ENCODE peak calls at places on chromosome 18, in four cellular contexts. U is amniotic epithelial cell, R is caudate nucleus, P is NCI-H1105 treated with DMSO at 0.1 percent for 48 hours. V is an unnamed sample.

GRCh38 chr18:56789004-56789888 is 138.1 kb downstream of the WDR7 start:
- DNase-seq in R (no peak), P (no peak), U (peak; percentile 38), V (no peak)

GRCh38 chr18:32018331-32019250 is at the start of gene RNF125:
- DNase-seq in P (peak; percentile 85), R (peak; percentile 37), U (peak; percentile 85), V (peak; percentile 87)

GRCh38 chr18:46676162-46676830 is 19.3 kb upstream of the LOXHD1 start:
- DNase-seq in R (no peak), U (no peak), P (no peak), V (no peak)

GRCh38 chr18:25019086-25019860 is 332.7 kb downstream of the ZNF521 start:
- DNase-seq in P (no peak), R (no peak), U (no peak), V (peak; percentile 25)

GRCh38 chr18:61861372-61861771 is 31.4 kb downstream of the RNF152 start:
- DNase-seq in R (no peak), U (no peak), P (no peak), V (no peak)

GRCh38 chr18:37243756-37244155 is 321.8 kb downstream of the CELF4 start:
- DNase-seq in U (no peak), R (no peak), P (no peak), V (no peak)

GRCh38 chr18:61502472-61502871 is 169.2 kb downstream of the CDH20 start:
- DNase-seq in U (peak; percentile 43), R (no peak), P (peak; percentile 74), V (peak; percentile 49)

GRCh38 chr18:40380657-40381441 is 1574.2 kb upstream of the PIK3C3 start:
- DNase-seq in R (no peak), U (peak; percentile 21), P (no peak), V (peak; percentile 15)

GRCh38 chr18:78898635-78899034 is 81.0 kb upstream of the SALL3 start:
- DNase-seq in P (no peak), R (no peak), U (no peak), V (no peak)

GRCh38 chr18:29034113-29034856 is 857.4 kb upstream of the CDH2 start:
- DNase-seq in P (no peak), R (no peak), U (peak; percentile 45), V (no peak)

V was measured in NCI-H2171 treated with DMSO at 0.1 percent for 48 hours.